ENCODE peak calls at places on chromosomes 2 and 18, in four cellular contexts. One of them, this sample, is unnamed. For H3K4me1, the result is how much of the 10 kb centered on the place peaks cover.

GRCh38 chr18:56327171-56327885 is 311.1 kb downstream of the TXNL1 start:
- DNase-seq in left ventricle myocardium inferior: no peak
- DNase-seq in heart right ventricle: no peak
- DNase-seq in breast epithelium: no peak
- DNase-seq in this sample: no peak

GRCh38 chr2:178306351-178307073 is 112.2 kb downstream of the OSBPL6 start:
- DNase-seq in heart right ventricle: no peak
- DNase-seq in left ventricle myocardium inferior: no peak
- DNase-seq in breast epithelium: no peak
- DNase-seq in this sample: no peak

GRCh38 chr2:121287146-121287798 is 2.3 kb upstream of the TFCP2L1 start:
- DNase-seq in breast epithelium: peak
- DNase-seq in heart right ventricle: no peak
- DNase-seq in left ventricle myocardium inferior: peak
- DNase-seq in this sample: peak

GRCh38 chr18:51134721-51135120 is 62.8 kb downstream of the MEX3C start:
- DNase-seq in breast epithelium: no peak
- DNase-seq in left ventricle myocardium inferior: no peak
- DNase-seq in heart right ventricle: no peak
- DNase-seq in this sample: no peak

GRCh38 chr2:33378551-33379220 is 97.8 kb upstream of the RASGRP3 start:
- DNase-seq in heart right ventricle: no peak
- DNase-seq in left ventricle myocardium inferior: no peak
- DNase-seq in breast epithelium: no peak
- DNase-seq in this sample: no peak

GRCh38 chr2:113156278-113157107 is 17.3 kb upstream of the PSD4 start:
- DNase-seq in breast epithelium: no peak
- DNase-seq in heart right ventricle: no peak
- DNase-seq in left ventricle myocardium inferior: no peak
- DNase-seq in this sample: no peak

GRCh38 chr2:147623328-147623727 is 221.5 kb upstream of the ACVR2A start:
- DNase-seq in breast epithelium: no peak
- DNase-seq in left ventricle myocardium inferior: no peak
- DNase-seq in heart right ventricle: no peak
- DNase-seq in this sample: no peak

GRCh38 chr2:45184606-45185005 is 175.4 kb upstream of the SIX2 start:
- DNase-seq in left ventricle myocardium inferior: no peak
- DNase-seq in breast epithelium: no peak
- DNase-seq in heart right ventricle: no peak
- DNase-seq in this sample: no peak

GRCh38 chr2:112614201-112614840 is 29.9 kb downstream of the CHCHD5 start:
- DNase-seq in left ventricle myocardium inferior: no peak
- DNase-seq in heart right ventricle: no peak
- DNase-seq in breast epithelium: no peak
- DNase-seq in this sample: no peak

GRCh38 chr2:40479995-40480525 is 28.2 kb upstream of the SLC8A1 start:
- DNase-seq in left ventricle myocardium inferior: no peak
- DNase-seq in breast epithelium: no peak
- DNase-seq in heart right ventricle: no peak
- DNase-seq in this sample: no peak

GRCh38 chr2:234061624-234062257 is 11.2 kb downstream of the SPP2 start:
- DNase-seq in breast epithelium: no peak
- DNase-seq in heart right ventricle: no peak
- DNase-seq in left ventricle myocardium inferior: no peak
- DNase-seq in this sample: no peak

GRCh38 chr2:28454016-28454930 is 41.6 kb upstream of the PLB1 start:
- DNase-seq in heart right ventricle: no peak
- DNase-seq in breast epithelium: peak
- DNase-seq in left ventricle myocardium inferior: no peak
- DNase-seq in this sample: no peak

GRCh38 chr2:181188605-181189004 is 208.2 kb downstream of the UBE2E3 start:
- DNase-seq in heart right ventricle: no peak
- DNase-seq in breast epithelium: no peak
- DNase-seq in left ventricle myocardium inferior: no peak
- DNase-seq in this sample: no peak

GRCh38 chr2:232977438-232977971 is 35.6 kb downstream of the NGEF start:
- DNase-seq in breast epithelium: no peak
- DNase-seq in heart right ventricle: no peak
- DNase-seq in left ventricle myocardium inferior: no peak
- DNase-seq in this sample: no peak

GRCh38 chr2:198546091-198546490 is 741.7 kb downstream of the PLCL1 start:
- DNase-seq in heart right ventricle: no peak
- DNase-seq in breast epithelium: no peak
- DNase-seq in left ventricle myocardium inferior: no peak
- DNase-seq in this sample: no peak

GRCh38 chr18:49619792-49620191 is 57.9 kb downstream of the LIPG start:
- DNase-seq in heart right ventricle: no peak
- DNase-seq in left ventricle myocardium inferior: no peak
- DNase-seq in breast epithelium: no peak
- DNase-seq in this sample: peak

GRCh38 chr2:234373060-234373459 is 123.8 kb downstream of the ARL4C start:
- DNase-seq in breast epithelium: peak
- DNase-seq in heart right ventricle: no peak
- DNase-seq in left ventricle myocardium inferior: no peak
- DNase-seq in this sample: no peak

GRCh38 chr2:114729025-114729424 is 286.6 kb downstream of the DPP10 start:
- DNase-seq in left ventricle myocardium inferior: no peak
- DNase-seq in heart right ventricle: no peak
- DNase-seq in breast epithelium: no peak
- DNase-seq in this sample: no peak

GRCh38 chr2:160050147-160050546 is 12.3 kb downstream of the PLA2R1 start:
- DNase-seq in heart right ventricle: no peak
- DNase-seq in breast epithelium: no peak
- DNase-seq in left ventricle myocardium inferior: no peak
- DNase-seq in this sample: no peak

GRCh38 chr2:205590759-205591158 is 91.5 kb upstream of the NRP2 start:
- DNase-seq in breast epithelium: no peak
- DNase-seq in left ventricle myocardium inferior: no peak
- DNase-seq in heart right ventricle: no peak
- DNase-seq in this sample: no peak

GRCh38 chr2:18501156-18501555 is 59.3 kb downstream of the RDH14 start:
- DNase-seq in breast epithelium: no peak
- DNase-seq in heart right ventricle: no peak
- DNase-seq in left ventricle myocardium inferior: no peak
- DNase-seq in this sample: no peak

GRCh38 chr2:74391209-74391579 is 11.1 kb upstream of the DCTN1 start:
- DNase-seq in breast epithelium: no peak
- DNase-seq in heart right ventricle: no peak
- DNase-seq in left ventricle myocardium inferior: no peak
- DNase-seq in this sample: no peak

GRCh38 chr2:73069855-73070650 is 1.5 kb downstream of the SFXN5 start:
- DNase-seq in left ventricle myocardium inferior: no peak
- DNase-seq in heart right ventricle: no peak
- DNase-seq in breast epithelium: no peak
- DNase-seq in this sample: no peak

GRCh38 chr2:172283476-172283875 is 143.9 kb upstream of the ITGA6 start:
- DNase-seq in breast epithelium: no peak
- DNase-seq in left ventricle myocardium inferior: no peak
- DNase-seq in heart right ventricle: no peak
- DNase-seq in this sample: no peak

GRCh38 chr2:145751634-145752033 is 1231.7 kb upstream of the ZEB2 start:
- DNase-seq in left ventricle myocardium inferior: no peak
- DNase-seq in breast epithelium: no peak
- DNase-seq in heart right ventricle: no peak
- DNase-seq in this sample: no peak

GRCh38 chr2:158973511-158973956 is 5.1 kb downstream of the TANC1 start:
- DNase-seq in breast epithelium: no peak
- DNase-seq in left ventricle myocardium inferior: no peak
- DNase-seq in heart right ventricle: no peak
- DNase-seq in this sample: no peak

GRCh38 chr2:171315781-171316180 is 118.0 kb downstream of the METTL8 start:
- DNase-seq in breast epithelium: no peak
- DNase-seq in left ventricle myocardium inferior: no peak
- DNase-seq in heart right ventricle: no peak
- DNase-seq in this sample: no peak

GRCh38 chr2:166335284-166335683 is 40.5 kb downstream of the SCN9A start:
- DNase-seq in heart right ventricle: no peak
- DNase-seq in left ventricle myocardium inferior: no peak
- DNase-seq in breast epithelium: no peak
- DNase-seq in this sample: no peak

GRCh38 chr2:174688079-174688478 is 76.2 kb downstream of the CHRNA1 start:
- DNase-seq in left ventricle myocardium inferior: no peak
- DNase-seq in heart right ventricle: no peak
- DNase-seq in breast epithelium: no peak
- DNase-seq in this sample: no peak

GRCh38 chr2:111665551-111666116 is 218.4 kb downstream of the ANAPC1 start:
- DNase-seq in heart right ventricle: no peak
- DNase-seq in breast epithelium: no peak
- DNase-seq in left ventricle myocardium inferior: no peak
- DNase-seq in this sample: no peak

GRCh38 chr2:939936-940620 is 10.6 kb upstream of the SNTG2 start:
- DNase-seq in heart right ventricle: no peak
- DNase-seq in breast epithelium: no peak
- DNase-seq in left ventricle myocardium inferior: no peak
- DNase-seq in this sample: no peak

GRCh38 chr18:64365106-64365505 is 216.2 kb upstream of the LINC00305 start:
- DNase-seq in left ventricle myocardium inferior: no peak
- DNase-seq in breast epithelium: no peak
- DNase-seq in heart right ventricle: no peak
- DNase-seq in this sample: no peak

GRCh38 chr2:237500681-237501424 is 13.8 kb downstream of the MLPH start:
- DNase-seq in left ventricle myocardium inferior: no peak
- DNase-seq in breast epithelium: no peak
- DNase-seq in heart right ventricle: no peak
- DNase-seq in this sample: no peak

GRCh38 chr18:64017870-64018269 is 48.0 kb downstream of the SERPINB8 start:
- DNase-seq in breast epithelium: no peak
- DNase-seq in heart right ventricle: no peak
- DNase-seq in left ventricle myocardium inferior: no peak
- DNase-seq in this sample: no peak

GRCh38 chr2:229591611-229592010 is 122.7 kb downstream of the DNER start:
- DNase-seq in heart right ventricle: no peak
- DNase-seq in left ventricle myocardium inferior: no peak
- DNase-seq in breast epithelium: no peak
- DNase-seq in this sample: no peak

GRCh38 chr2:202813387-202813786 is 58.2 kb downstream of the ICA1L start:
- DNase-seq in heart right ventricle: no peak
- DNase-seq in left ventricle myocardium inferior: no peak
- DNase-seq in breast epithelium: no peak
- DNase-seq in this sample: no peak

GRCh38 chr2:47344890-47345583 is 57.9 kb upstream of the MSH2 start:
- DNase-seq in heart right ventricle: peak
- DNase-seq in left ventricle myocardium inferior: peak
- DNase-seq in breast epithelium: peak
- DNase-seq in this sample: peak

GRCh38 chr2:160425394-160425793 is 68.2 kb downstream of the RBMS1 start:
- DNase-seq in left ventricle myocardium inferior: no peak
- DNase-seq in heart right ventricle: no peak
- DNase-seq in breast epithelium: no peak
- DNase-seq in this sample: no peak

GRCh38 chr18:11762429-11762828 is 73.4 kb downstream of the GNAL start:
- DNase-seq in left ventricle myocardium inferior: no peak
- DNase-seq in heart right ventricle: no peak
- DNase-seq in breast epithelium: no peak
- DNase-seq in this sample: no peak

GRCh38 chr18:11759456-11759855 is 70.4 kb downstream of the GNAL start:
- DNase-seq in heart right ventricle: no peak
- DNase-seq in breast epithelium: no peak
- DNase-seq in left ventricle myocardium inferior: no peak
- DNase-seq in this sample: no peak

GRCh38 chr18:11760498-11761158 is 71.6 kb downstream of the GNAL start:
- DNase-seq in heart right ventricle: no peak
- DNase-seq in left ventricle myocardium inferior: no peak
- DNase-seq in breast epithelium: no peak
- DNase-seq in this sample: no peak

GRCh38 chr18:11757084-11757590 is 68.1 kb downstream of the GNAL start:
- DNase-seq in heart right ventricle: no peak
- DNase-seq in breast epithelium: no peak
- DNase-seq in left ventricle myocardium inferior: no peak
- DNase-seq in this sample: no peak

GRCh38 chr18:11761553-11761952 is 72.5 kb downstream of the GNAL start:
- DNase-seq in heart right ventricle: no peak
- DNase-seq in breast epithelium: no peak
- DNase-seq in left ventricle myocardium inferior: no peak
- DNase-seq in this sample: no peak
- TF ChIP-seq CTCF in heart right ventricle: no peak
- TF ChIP-seq CTCF in breast epithelium: peak
- TF ChIP-seq CTCF in left ventricle myocardium inferior: peak
- TF ChIP-seq CTCF in this sample: no peak

GRCh38 chr2:210917465-210917864 is 361.1 kb downstream of the CPS1 start:
- DNase-seq in left ventricle myocardium inferior: no peak
- DNase-seq in heart right ventricle: no peak
- DNase-seq in breast epithelium: no peak
- DNase-seq in this sample: no peak
- H3K4me1 ChIP-seq in left ventricle myocardium inferior: under half
- H3K4me1 ChIP-seq in heart right ventricle: under half
- H3K4me1 ChIP-seq in breast epithelium: under half
- H3K4me1 ChIP-seq in this sample: under half

DNA sequence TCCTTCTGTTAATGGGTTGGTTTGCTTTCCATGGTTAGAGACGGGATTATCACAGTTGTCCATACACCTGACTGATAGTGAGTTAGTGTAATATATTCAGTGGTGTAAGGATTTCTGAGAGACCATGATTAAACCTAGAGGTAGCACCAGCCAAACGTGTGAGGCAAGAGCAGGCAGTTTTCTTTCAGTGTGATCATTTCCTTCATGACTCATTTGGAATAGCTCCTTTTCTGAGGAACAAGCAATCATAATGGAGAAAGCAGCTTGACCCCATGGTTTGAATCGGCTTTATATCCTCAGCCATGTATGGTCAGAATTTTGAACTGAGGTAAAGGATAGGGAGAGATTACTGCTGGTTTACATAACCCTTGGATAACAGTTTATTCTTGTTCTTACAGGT is 2.9 kb downstream of the MXD1 start:
- DNase-seq in breast epithelium: no peak
- DNase-seq in heart right ventricle: no peak
- DNase-seq in left ventricle myocardium inferior: no peak
- DNase-seq in this sample: peak
- H3K4me3 ChIP-seq in breast epithelium: no peak
- H3K4me3 ChIP-seq in heart right ventricle: no peak
- H3K4me3 ChIP-seq in left ventricle myocardium inferior: no peak
- H3K4me3 ChIP-seq in this sample: no peak

GRCh38 chr2:37324786-37325624 is at the start of gene PRKD3:
- DNase-seq in breast epithelium: peak
- DNase-seq in left ventricle myocardium inferior: peak
- DNase-seq in heart right ventricle: peak
- DNase-seq in this sample: peak

GRCh38 chr2:37323176-37323575 is 1.5 kb downstream of the PRKD3 start:
- DNase-seq in heart right ventricle: no peak
- DNase-seq in breast epithelium: no peak
- DNase-seq in left ventricle myocardium inferior: no peak
- DNase-seq in this sample: no peak

GRCh38 chr2:37323770-37324535 is 680 bp downstream of the PRKD3 start:
- DNase-seq in heart right ventricle: peak
- DNase-seq in left ventricle myocardium inferior: peak
- DNase-seq in breast epithelium: no peak
- DNase-seq in this sample: no peak

GRCh38 chr2:37325625-37326071 is 1.0 kb upstream of the PRKD3 start:
- DNase-seq in left ventricle myocardium inferior: no peak
- DNase-seq in breast epithelium: no peak
- DNase-seq in heart right ventricle: no peak
- DNase-seq in this sample: no peak

DNA sequence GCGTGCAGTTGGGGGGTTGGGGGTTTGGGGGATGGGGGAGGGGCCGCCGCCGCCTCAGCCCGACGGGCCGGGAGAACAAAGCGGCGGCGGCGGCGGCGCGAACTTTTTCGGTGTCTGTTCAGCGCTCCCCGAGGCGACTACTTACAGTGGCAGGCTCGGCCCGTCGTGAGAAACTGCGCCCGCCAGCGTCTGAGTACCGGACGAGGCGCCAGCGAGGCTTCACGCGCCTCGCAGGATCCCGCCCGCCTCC is 172 bp downstream of the PRKD3 start:
- DNase-seq in breast epithelium: no peak
- DNase-seq in left ventricle myocardium inferior: peak
- DNase-seq in heart right ventricle: peak
- DNase-seq in this sample: peak
- TF ChIP-seq CTCF in breast epithelium: no peak
- TF ChIP-seq CTCF in left ventricle myocardium inferior: no peak
- TF ChIP-seq CTCF in heart right ventricle: no peak
- TF ChIP-seq CTCF in this sample: no peak

This sample was measured in right atrium auricular region.